ENCODE peak calls at places on chromosomes 6 and 20, in seven cellular contexts. D, S, Q, T, Y, P and J are unnamed samples.

GRCh38 chr6:107345398-107345797 is 114.0 kb downstream of the PDSS2 start:
- DNase-seq in Q (no peak), P (no peak), S (no peak), D (no peak), Y (no peak), T (no peak), J (no peak)

GRCh38 chr6:160093061-160093460 is 28.6 kb upstream of the SLC22A1 start:
- DNase-seq in T (no peak), S (no peak), D (no peak), P (no peak), Q (no peak), Y (no peak), J (no peak)

GRCh38 chr6:9315966-9316650 is 880.8 kb upstream of the SLC35B3 start:
- DNase-seq in Y (no peak), T (no peak), Q (no peak), D (no peak), P (no peak), S (no peak), J (no peak)

GRCh38 chr20:33668087-33668790 is 1.5 kb downstream of the ACTL10 start:
- DNase-seq in Y (peak), D (peak), Q (peak), P (peak), S (no peak), T (no peak), J (no peak)

GRCh38 chr6:109453594-109454482 is 1.7 kb downstream of the MICAL1 start:
- DNase-seq in Y (no peak), T (no peak), Q (no peak), P (no peak), S (no peak), D (no peak), J (no peak)

GRCh38 chr6:1600764-1601615 is 8.7 kb upstream of the FOXC1 start:
- DNase-seq in P (no peak), S (no peak), T (no peak), D (no peak), Q (no peak), Y (no peak), J (no peak)

GRCh38 chr6:7640607-7641577 is 50.9 kb downstream of the SNRNP48 start:
- DNase-seq in Y (peak), S (no peak), Q (no peak), T (peak), P (no peak), D (no peak), J (no peak)

GRCh38 chr6:42819803-42820508 is 38.1 kb downstream of the BICRAL start:
- DNase-seq in P (no peak), Q (peak), S (no peak), D (no peak), Y (no peak), T (no peak), J (no peak)

GRCh38 chr20:22288957-22289356 is 295.4 kb downstream of the FOXA2 start:
- DNase-seq in P (no peak), Q (no peak), D (no peak), Y (peak), S (no peak), T (no peak), J (no peak)

GRCh38 chr6:168909288-168909687 is 344.4 kb downstream of the THBS2 start:
- DNase-seq in P (no peak), T (no peak), Q (no peak), D (no peak), Y (no peak), S (no peak), J (no peak)

GRCh38 chr6:168906251-168906845 is 347.3 kb downstream of the THBS2 start:
- DNase-seq in D (no peak), P (no peak), S (no peak), T (no peak), Y (no peak), Q (no peak), J (no peak)

GRCh38 chr6:168905451-168906090 is 348.1 kb downstream of the THBS2 start:
- DNase-seq in Y (no peak), P (no peak), D (no peak), S (no peak), Q (no peak), T (no peak), J (no peak)

GRCh38 chr6:168908166-168908565 is 345.5 kb downstream of the THBS2 start:
- DNase-seq in D (no peak), Q (no peak), S (no peak), P (no peak), T (no peak), Y (peak), J (no peak)

GRCh38 chr6:168908887-168909286 is 344.8 kb downstream of the THBS2 start:
- DNase-seq in D (no peak), Q (no peak), Y (no peak), T (no peak), P (no peak), S (no peak), J (peak)
- TF ChIP-seq CTCF in D (no peak), Q (no peak), Y (no peak), T (no peak), P (no peak), S (no peak), J (peak)

GRCh38 chr6:36757206-36757605 is 59.6 kb downstream of the RAB44 start:
- DNase-seq in Q (no peak), S (no peak), Y (no peak), P (no peak), T (no peak), D (no peak), J (no peak)
- TF ChIP-seq CTCF in Q (no peak), S (no peak), Y (no peak), P (no peak), T (no peak), D (peak), J (no peak)

GRCh38 chr6:108359901-108360882 is 65.3 kb downstream of the AFG1L start:
- DNase-seq in T (no peak), D (no peak), Q (no peak), P (no peak), S (no peak), Y (no peak), J (no peak)
- TF ChIP-seq CTCF in T (no peak), D (peak), Q (no peak), P (no peak), S (no peak), Y (no peak), J (no peak)

DNA sequence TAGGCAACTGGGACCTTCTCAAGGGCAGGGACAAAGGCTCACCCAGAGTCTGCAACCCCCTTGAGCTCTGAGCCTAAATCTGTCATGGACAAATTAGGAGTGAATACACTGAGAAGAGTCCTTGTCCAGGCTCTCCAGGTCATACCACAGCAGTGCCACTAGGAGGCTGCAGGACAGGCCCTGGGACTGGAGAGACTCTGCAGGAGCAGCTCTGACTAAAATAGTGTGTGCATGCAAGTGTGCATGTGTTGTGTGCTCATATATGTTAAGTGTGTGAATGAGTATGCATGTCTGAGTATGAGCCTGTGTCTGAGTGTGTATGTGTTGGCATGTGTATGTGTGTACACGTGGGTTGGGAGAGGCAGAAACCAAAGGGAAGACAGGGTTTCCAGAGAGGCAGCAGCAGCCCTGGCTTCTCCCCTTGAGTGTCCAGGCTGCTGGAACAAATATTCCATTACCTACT is 27.1 kb downstream of the MRPL14 start:
- DNase-seq in D (no peak), Q (no peak), S (no peak), P (peak), Y (no peak), T (peak), J (no peak)
- TF ChIP-seq CTCF in D (peak), Q (no peak), S (peak), P (peak), Y (peak), T (peak), J (peak)

GRCh38 chr20:63873477-63873971 is 8.5 kb downstream of the TPD52L2 start:
- DNase-seq in Y (peak), S (no peak), P (no peak), D (no peak), Q (peak), T (no peak), J (no peak)
- TF ChIP-seq CTCF in Y (no peak), S (no peak), P (no peak), D (no peak), Q (no peak), T (no peak), J (no peak)

GRCh38 chr6:32405656-32406055 is 1.3 kb downstream of the BTNL2 start:
- DNase-seq in P (no peak), Y (no peak), T (no peak), S (no peak), Q (no peak), D (no peak), J (no peak)

GRCh38 chr6:32401564-32401963 is 5.4 kb downstream of the BTNL2 start:
- DNase-seq in Q (no peak), S (no peak), Y (no peak), D (no peak), T (no peak), P (no peak), J (no peak)

GRCh38 chr6:32406857-32407256 is at the start of gene BTNL2:
- DNase-seq in D (no peak), P (no peak), T (no peak), S (no peak), Y (no peak), Q (no peak), J (no peak)

GRCh38 chr6:32406197-32406596 is 784 bp downstream of the BTNL2 start:
- DNase-seq in Q (no peak), S (no peak), P (no peak), D (no peak), Y (no peak), T (no peak), J (no peak)

DNA sequence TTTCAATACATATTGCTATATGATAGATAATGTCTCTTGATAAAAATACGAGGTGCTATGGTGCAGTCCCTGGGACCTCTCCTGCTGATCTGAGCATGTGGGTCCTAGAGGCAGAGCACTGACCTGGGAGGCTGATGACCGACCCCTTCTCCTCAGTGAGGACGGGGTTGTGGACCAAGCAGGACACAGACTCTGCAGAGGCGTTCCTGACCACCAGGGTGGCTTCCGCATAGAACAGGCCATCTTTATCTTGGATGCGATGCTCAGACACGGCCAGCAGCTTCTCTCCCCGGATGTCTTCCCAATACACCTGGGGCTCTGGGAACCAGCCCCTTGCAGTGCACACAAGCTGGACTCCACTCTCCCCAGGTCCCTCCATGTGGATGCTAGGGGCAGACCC is 4.2 kb downstream of the BTNL2 start:
- DNase-seq in P (no peak), Q (no peak), S (no peak), Y (no peak), T (no peak), D (no peak), J (no peak)
- TF ChIP-seq CTCF in P (no peak), Q (no peak), S (no peak), Y (no peak), T (no peak), D (no peak), J (no peak)